ENCODE peak calls at places on chromosomes 11 and 22, in ten cellular contexts. F is stimulated activated CD8-positive, alpha-beta memory T cell treated with anti-CD3 and anti-CD28 coated beads, Interleukin-15, amount 100 ng/mL, for 1 hour; O is stimulated activated CD4-positive, alpha-beta T cell treated with anti-CD3 and anti-CD28 coated beads, Interleukin-15, amount 100 ng/mL, for 48 hours; J is fibroblast of lung; G is choroid plexus epithelial cell; N is HepG2; E is GM12892; I is ELR; A is neural progenitor cell; B is activated CD4-positive, alpha-beta T cell treated with anti-CD3 and anti-CD28 coated beads for 48 hours. D is an unnamed sample.

GRCh38 chr11:59676205-59676604 is 7.4 kb upstream of the PATL1 start:
- DNase-seq in F (no peak), O (no peak), J (no peak), G (peak), N (peak), E (no peak), I (no peak), A (no peak), B (no peak), D (no peak)

GRCh38 chr22:46002757-46003270 is 25.9 kb upstream of the WNT7B start:
- DNase-seq in F (no peak), O (no peak), J (peak), G (no peak), N (no peak), E (no peak), I (peak), A (no peak), B (no peak), D (no peak)

GRCh38 chr11:36105743-36106581 is 162.1 kb downstream of the LDLRAD3 start:
- DNase-seq in F (no peak), O (no peak), J (no peak), G (no peak), N (no peak), E (no peak), I (no peak), A (no peak), B (no peak), D (no peak)

GRCh38 chr11:123166095-123166559 is 28.9 kb downstream of the CLMP start:
- DNase-seq in F (no peak), O (no peak), J (peak), G (peak), N (no peak), E (no peak), I (peak), A (peak), B (peak), D (no peak)

GRCh38 chr22:45223304-45224117 is 17.2 kb downstream of the KIAA0930 start:
- DNase-seq in F (no peak), O (no peak), J (no peak), G (no peak), N (no peak), E (no peak), I (no peak), A (no peak), B (no peak), D (no peak)

GRCh38 chr11:47004595-47005033 is 68.1 kb downstream of the CSTPP1 start:
- DNase-seq in F (no peak), O (no peak), J (peak), G (peak), N (peak), E (no peak), I (peak), A (no peak), B (no peak), D (no peak)

GRCh38 chr11:69476715-69477025 is 4.8 kb upstream of the LINC01488 start:
- DNase-seq in F (no peak), O (no peak), J (no peak), G (no peak), N (no peak), E (no peak), I (no peak), A (no peak), B (no peak), D (no peak)

GRCh38 chr11:47523491-47524199 is 29.3 kb downstream of the CELF1 start:
- DNase-seq in F (no peak), O (no peak), J (peak), G (peak), N (peak), E (no peak), I (peak), A (no peak), B (peak), D (no peak)

GRCh38 chr11:118605116-118605867 is 2.1 kb upstream of the PHLDB1 start:
- DNase-seq in F (no peak), O (no peak), J (peak), G (peak), N (peak), E (no peak), I (peak), A (peak), B (no peak), D (no peak)

GRCh38 chr11:84103096-84103495 is 816.9 kb upstream of the CCDC90B start:
- DNase-seq in F (no peak), O (no peak), J (no peak), G (no peak), N (no peak), E (no peak), I (no peak), A (peak), B (no peak), D (no peak)

GRCh38 chr11:45933131-45933821 is 10.8 kb downstream of the LARGE2 start:
- DNase-seq in F (no peak), O (no peak), J (peak), G (no peak), N (no peak), E (no peak), I (peak), A (no peak), B (no peak), D (no peak)

GRCh38 chr11:110565690-110566336 is 136.1 kb downstream of the FDX1 start:
- DNase-seq in F (no peak), O (no peak), J (no peak), G (no peak), N (no peak), E (no peak), I (no peak), A (no peak), B (no peak), D (no peak)

GRCh38 chr22:17056058-17056457 is 28.7 kb upstream of the IL17RA start:
- DNase-seq in F (no peak), O (no peak), J (no peak), G (no peak), N (no peak), E (no peak), I (no peak), A (no peak), B (no peak), D (no peak)

GRCh38 chr11:35618497-35619029 is 303 bp downstream of the FJX1 start:
- DNase-seq in F (no peak), O (no peak), J (peak), G (peak), N (no peak), E (no peak), I (peak), A (peak), B (no peak), D (no peak)

GRCh38 chr11:2142762-2143202 is 3.6 kb upstream of the IGF2 start:
- DNase-seq in F (no peak), O (peak), J (no peak), G (no peak), N (no peak), E (no peak), I (peak), A (no peak), B (peak), D (no peak)

GRCh38 chr11:13338437-13339069 is 61.0 kb downstream of the BMAL1 start:
- DNase-seq in F (no peak), O (peak), J (peak), G (no peak), N (no peak), E (no peak), I (peak), A (no peak), B (peak), D (no peak)

GRCh38 chr11:42462558-42463310 is 849.1 kb upstream of the API5 start:
- DNase-seq in F (no peak), O (no peak), J (no peak), G (peak), N (no peak), E (no peak), I (no peak), A (no peak), B (no peak), D (no peak)

GRCh38 chr11:124481365-124482323 is 36.1 kb upstream of the OR8B8 start:
- DNase-seq in F (no peak), O (no peak), J (peak), G (peak), N (peak), E (no peak), I (peak), A (peak), B (no peak), D (no peak)

GRCh38 chr22:44151661-44152060 is 29.1 kb upstream of the PARVG start:
- DNase-seq in F (no peak), O (no peak), J (peak), G (peak), N (no peak), E (no peak), I (peak), A (no peak), B (no peak), D (no peak)

GRCh38 chr11:86954288-86955110 is 696 bp downstream of the FZD4 start:
- DNase-seq in F (no peak), O (no peak), J (no peak), G (no peak), N (no peak), E (no peak), I (peak), A (peak), B (peak), D (no peak)

GRCh38 chr22:48047722-48048500 is 1285.5 kb downstream of the TBC1D22A start:
- DNase-seq in F (no peak), O (no peak), J (no peak), G (no peak), N (no peak), E (no peak), I (no peak), A (no peak), B (no peak), D (no peak)

GRCh38 chr11:68430384-68430783 is 30.2 kb upstream of the PPP6R3 start:
- DNase-seq in F (no peak), O (no peak), J (no peak), G (no peak), N (no peak), E (no peak), I (no peak), A (no peak), B (no peak), D (no peak)

GRCh38 chr22:22942511-22943329 is 55.1 kb downstream of the IGLL5 start:
- DNase-seq in F (peak), O (peak), J (peak), G (peak), N (peak), E (no peak), I (peak), A (peak), B (peak), D (peak)

GRCh38 chr11:45204761-45205160 is 58.3 kb downstream of the PRDM11 start:
- DNase-seq in F (no peak), O (no peak), J (no peak), G (peak), N (no peak), E (no peak), I (no peak), A (peak), B (no peak), D (no peak)

GRCh38 chr22:46537221-46537945 is at the start of gene CELSR1:
- DNase-seq in F (no peak), O (no peak), J (no peak), G (peak), N (no peak), E (no peak), I (peak), A (peak), B (peak), D (no peak)